ENCODE peak calls at places on chromosome 6, in seven cellular contexts. A, G, F, H, P, Q and C are unnamed samples.

GRCh38 chr6:79671605-79672266 is 40.6 kb downstream of the SH3BGRL2 start:
- DNase-seq in A (no peak), F (no peak), H (peak), Q (peak), P (peak), G (peak), C (no peak)

GRCh38 chr6:85516168-85516567 is 66.3 kb downstream of the NT5E start:
- DNase-seq in Q (no peak), F (no peak), A (no peak), H (no peak), P (no peak), G (no peak), C (no peak)

GRCh38 chr6:28758046-28758817 is 165.6 kb downstream of the TRIM27 start:
- DNase-seq in F (no peak), Q (no peak), G (no peak), A (peak), H (no peak), P (no peak), C (no peak)

GRCh38 chr6:159804504-159804903 is 4.4 kb downstream of the PNLDC1 start:
- DNase-seq in P (peak), Q (no peak), H (no peak), G (no peak), F (no peak), A (no peak), C (no peak)

GRCh38 chr6:14799928-14800327 is 445.9 kb upstream of the JARID2 start:
- DNase-seq in F (no peak), Q (peak), H (no peak), P (no peak), A (no peak), G (peak), C (no peak)

GRCh38 chr6:10692965-10693538 is 1.4 kb downstream of the C6orf52 start:
- DNase-seq in G (no peak), F (no peak), P (no peak), H (no peak), A (no peak), Q (no peak), C (no peak)

GRCh38 chr6:105135056-105135455 is 44.8 kb downstream of the POPDC3 start:
- DNase-seq in P (no peak), G (no peak), Q (no peak), H (no peak), F (no peak), A (no peak), C (no peak)

GRCh38 chr6:26501482-26501986 is 1.4 kb downstream of the BTN1A1 start:
- DNase-seq in Q (peak), A (no peak), F (peak), G (peak), H (peak), P (peak), C (no peak)

GRCh38 chr6:40131675-40132074 is 197.4 kb upstream of the MOCS1 start:
- DNase-seq in H (no peak), G (no peak), F (no peak), A (no peak), P (no peak), Q (no peak), C (no peak)

GRCh38 chr6:26452631-26453030 is 5.1 kb upstream of the BTN2A1 start:
- DNase-seq in A (no peak), F (no peak), Q (no peak), P (no peak), G (no peak), H (no peak), C (no peak)

DNA sequence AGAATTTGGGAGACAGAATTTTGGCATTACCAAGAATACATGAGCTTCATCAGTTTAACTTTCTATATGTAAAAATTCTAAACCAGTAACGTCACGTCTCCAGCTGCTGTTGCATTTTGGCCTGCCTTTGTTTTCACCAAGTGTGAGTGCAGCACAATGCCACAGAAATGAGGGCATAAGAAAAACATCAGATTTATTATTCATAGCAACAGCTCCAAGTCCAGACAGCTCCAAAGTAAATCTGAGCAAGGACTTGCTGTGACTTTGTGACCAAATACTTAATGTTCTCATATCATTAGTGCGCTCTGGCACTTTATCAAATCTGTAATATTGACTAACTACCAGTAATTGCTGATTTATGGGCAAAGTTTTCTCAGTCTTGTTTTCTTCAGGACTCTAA is 11.0 kb upstream of the FBXL4 start:
- DNase-seq in Q (no peak), H (no peak), F (no peak), G (no peak), P (no peak), A (no peak), C (no peak)
- TF ChIP-seq POLR2AphosphoS5 in Q (no peak), H (no peak), F (no peak), G (no peak), P (no peak), A (no peak), C (no peak)

GRCh38 chr6:125918230-125918629 is 38.3 kb upstream of the HINT3 start:
- DNase-seq in G (no peak), P (no peak), F (no peak), A (no peak), H (no peak), Q (no peak), C (no peak)

GRCh38 chr6:125919618-125920017 is 37.0 kb upstream of the HINT3 start:
- DNase-seq in G (no peak), H (no peak), P (no peak), A (no peak), F (no peak), Q (no peak), C (no peak)

GRCh38 chr6:125923371-125923877 is 33.1 kb upstream of the HINT3 start:
- DNase-seq in H (no peak), G (no peak), F (no peak), A (no peak), Q (no peak), P (no peak), C (no peak)

GRCh38 chr6:125922322-125922860 is 34.2 kb upstream of the HINT3 start:
- DNase-seq in G (no peak), H (no peak), P (no peak), A (no peak), Q (no peak), F (no peak), C (no peak)

GRCh38 chr6:125918681-125919566 is 37.6 kb upstream of the HINT3 start:
- DNase-seq in P (no peak), A (no peak), Q (peak), G (peak), H (no peak), F (no peak), C (no peak)
- TF ChIP-seq POLR2A in P (no peak), A (no peak), Q (peak), G (no peak), H (peak), F (peak), C (no peak)

GRCh38 chr6:133951227-133951626 is 1.8 kb upstream of the TBPL1 start:
- DNase-seq in P (no peak), F (no peak), Q (no peak), H (no peak), A (no peak), G (no peak), C (no peak)

GRCh38 chr6:133953634-133954415 is 801 bp downstream of the TBPL1 start:
- DNase-seq in H (no peak), A (no peak), P (no peak), Q (no peak), G (no peak), F (no peak), C (no peak)

GRCh38 chr6:133952815-133953633 is at the start of gene TBPL1:
- DNase-seq in P (peak), Q (peak), H (peak), G (peak), F (peak), A (peak), C (no peak)

GRCh38 chr6:133955136-133955576 is 2.1 kb downstream of the TBPL1 start:
- DNase-seq in A (no peak), Q (no peak), F (no peak), P (no peak), G (no peak), H (no peak), C (no peak)

GRCh38 chr6:133951881-133952814 is 876 bp upstream of the TBPL1 start:
- DNase-seq in A (no peak), F (peak), H (no peak), Q (peak), G (peak), P (peak), C (no peak)
- TF ChIP-seq POLR2AphosphoS5 in A (no peak), F (no peak), H (peak), Q (peak), G (peak), P (no peak), C (no peak)

DNA sequence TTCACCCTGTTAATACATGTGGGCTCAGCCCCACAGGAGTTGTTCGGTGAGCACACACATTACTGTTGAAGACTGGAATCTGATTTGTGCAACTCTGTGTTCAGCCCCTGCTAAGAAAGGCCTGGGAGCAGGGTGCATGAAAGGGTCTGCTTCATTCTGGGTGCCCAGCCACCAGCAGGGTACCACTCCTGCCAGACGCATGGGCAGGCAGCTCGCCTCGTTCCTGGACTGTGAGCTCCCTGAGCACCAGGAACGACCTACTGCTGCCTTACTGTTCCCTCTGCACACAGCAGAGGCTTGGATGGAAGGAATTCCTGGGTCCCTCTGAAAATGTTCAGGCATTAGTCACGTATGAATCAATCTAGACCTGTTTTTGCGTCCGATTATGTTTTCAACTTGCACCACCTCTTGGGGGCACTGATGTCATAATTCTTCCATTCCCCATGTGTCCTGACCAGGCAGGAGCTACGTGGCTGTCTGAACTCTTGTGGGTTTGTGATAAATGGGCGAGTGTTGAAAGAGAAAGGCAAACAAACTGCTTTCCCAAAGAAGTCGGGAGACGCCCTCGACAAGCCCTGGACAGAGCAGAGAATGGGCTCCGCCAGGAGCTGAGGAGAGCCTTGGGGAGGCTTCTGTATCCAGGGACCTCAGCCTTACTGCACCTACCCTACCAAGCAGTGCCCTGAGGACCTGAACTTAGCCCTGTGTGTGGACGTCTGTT is 123.9 kb downstream of the LY86 start:
- DNase-seq in P (no peak), A (no peak), F (no peak), Q (peak), H (no peak), G (no peak), C (no peak)
- TF ChIP-seq POLR2A in P (no peak), A (no peak), F (no peak), Q (no peak), H (no peak), G (no peak), C (no peak)